ENCODE peak calls at places on chromosome 17, in five cellular contexts. One of them, this sample, is unnamed.

GRCh38 chr17:27544350-27545131 is 86.4 kb upstream of the LGALS9 start:
- DNase-seq in A549: no peak
- DNase-seq in K562: peak; percentile 87
- DNase-seq in HCT116: no peak
- DNase-seq in H1: no peak
- DNase-seq in this sample: peak; percentile 63

GRCh38 chr17:64599187-64599676 is 62.9 kb downstream of the SMURF2 start:
- DNase-seq in A549: no peak
- DNase-seq in K562: peak; percentile 88
- DNase-seq in HCT116: no peak
- DNase-seq in H1: no peak
- DNase-seq in this sample: no peak

GRCh38 chr17:18967806-18968744 is 16.1 kb downstream of the SLC5A10 start:
- DNase-seq in A549: no peak
- DNase-seq in K562: peak; percentile 59
- DNase-seq in HCT116: no peak
- DNase-seq in H1: no peak
- DNase-seq in this sample: no peak

GRCh38 chr17:5781236-5781927 is 197.1 kb upstream of the NLRP1 start:
- DNase-seq in A549: no peak
- DNase-seq in K562: no peak
- DNase-seq in HCT116: no peak
- DNase-seq in H1: no peak
- DNase-seq in this sample: no peak

GRCh38 chr17:82560802-82561428 is 41.4 kb downstream of the FOXK2 start:
- DNase-seq in A549: no peak
- DNase-seq in K562: no peak
- DNase-seq in HCT116: no peak
- DNase-seq in H1: no peak
- DNase-seq in this sample: no peak

GRCh38 chr17:66970140-66970539 is 5.6 kb downstream of the CACNG4 start:
- DNase-seq in A549: no peak
- DNase-seq in K562: no peak
- DNase-seq in HCT116: no peak
- DNase-seq in H1: no peak
- DNase-seq in this sample: no peak

GRCh38 chr17:8312726-8313600 is 2.9 kb downstream of the ARHGEF15 start:
- DNase-seq in A549: no peak
- DNase-seq in K562: no peak
- DNase-seq in HCT116: no peak
- DNase-seq in H1: no peak
- DNase-seq in this sample: no peak

GRCh38 chr17:29004081-29004692 is 1.6 kb downstream of the SEZ6 start:
- DNase-seq in A549: peak; percentile 30
- DNase-seq in K562: no peak
- DNase-seq in HCT116: no peak
- DNase-seq in H1: no peak
- DNase-seq in this sample: peak; percentile 33

GRCh38 chr17:57604771-57605733 is 140.0 kb downstream of the CCDC182 start:
- DNase-seq in A549: no peak
- DNase-seq in K562: no peak
- DNase-seq in HCT116: no peak
- DNase-seq in H1: no peak
- DNase-seq in this sample: peak; percentile 55

GRCh38 chr17:52158450-52159042 is at the start of gene CA10:
- DNase-seq in A549: no peak
- DNase-seq in K562: no peak
- DNase-seq in HCT116: no peak
- DNase-seq in H1: peak; percentile 51
- DNase-seq in this sample: no peak

GRCh38 chr17:19724501-19725420 is 8.4 kb upstream of the SLC47A2 start:
- DNase-seq in A549: no peak
- DNase-seq in K562: no peak
- DNase-seq in HCT116: no peak
- DNase-seq in H1: no peak
- DNase-seq in this sample: no peak

GRCh38 chr17:57943140-57943539 is 12.1 kb downstream of the CUEDC1 start:
- DNase-seq in A549: no peak
- DNase-seq in K562: no peak
- DNase-seq in HCT116: no peak
- DNase-seq in H1: no peak
- DNase-seq in this sample: peak; percentile 51

GRCh38 chr17:8117980-8118768 is at the start of gene ALOXE3:
- DNase-seq in A549: peak; percentile 82
- DNase-seq in K562: peak; percentile 41
- DNase-seq in HCT116: peak; percentile 84
- DNase-seq in H1: no peak
- DNase-seq in this sample: peak; percentile 64

GRCh38 chr17:39668141-39668924 is at the start of gene PNMT:
- DNase-seq in A549: peak; percentile 78
- DNase-seq in K562: peak; percentile 89
- DNase-seq in HCT116: no peak
- DNase-seq in H1: no peak
- DNase-seq in this sample: peak; percentile 39

GRCh38 chr17:27379863-27380533 is 76.2 kb upstream of the KSR1 start:
- DNase-seq in A549: no peak
- DNase-seq in K562: peak; percentile 79
- DNase-seq in HCT116: no peak
- DNase-seq in H1: no peak
- DNase-seq in this sample: peak; percentile 43

GRCh38 chr17:37567137-37567927 is 41.9 kb downstream of the SYNRG start:
- DNase-seq in A549: no peak
- DNase-seq in K562: no peak
- DNase-seq in HCT116: no peak
- DNase-seq in H1: no peak
- DNase-seq in this sample: no peak
- TF ChIP-seq RAD21 in A549: no peak
- TF ChIP-seq RAD21 in K562: no peak
- TF ChIP-seq RAD21 in HCT116: no peak
- TF ChIP-seq RAD21 in H1: no peak
- TF ChIP-seq RAD21 in this sample: no peak

GRCh38 chr17:50559674-50560184 is 786 bp upstream of the CACNA1G start:
- DNase-seq in A549: peak; percentile 90
- DNase-seq in K562: peak; percentile 78
- DNase-seq in HCT116: peak; percentile 64
- DNase-seq in H1: peak; percentile 78
- DNase-seq in this sample: peak; percentile 5

GRCh38 chr17:50562266-50563094 is 2.0 kb downstream of the CACNA1G start:
- DNase-seq in A549: no peak
- DNase-seq in K562: no peak
- DNase-seq in HCT116: no peak
- DNase-seq in H1: no peak
- DNase-seq in this sample: no peak

GRCh38 chr17:50560185-50560824 is at the start of gene CACNA1G:
- DNase-seq in A549: peak; percentile 93
- DNase-seq in K562: peak; percentile 91
- DNase-seq in HCT116: peak; percentile 80
- DNase-seq in H1: peak; percentile 90
- DNase-seq in this sample: peak; percentile 70

GRCh38 chr17:50561796-50562195 is 1.3 kb downstream of the CACNA1G start:
- DNase-seq in A549: no peak
- DNase-seq in K562: no peak
- DNase-seq in HCT116: no peak
- DNase-seq in H1: no peak
- DNase-seq in this sample: no peak

GRCh38 chr17:50560931-50561750 is 626 bp downstream of the CACNA1G start:
- DNase-seq in A549: no peak
- DNase-seq in K562: no peak
- DNase-seq in HCT116: no peak
- DNase-seq in H1: no peak
- DNase-seq in this sample: no peak
- TF ChIP-seq RAD21 in A549: no peak
- TF ChIP-seq RAD21 in K562: no peak
- TF ChIP-seq RAD21 in HCT116: no peak
- TF ChIP-seq RAD21 in H1: no peak
- TF ChIP-seq RAD21 in this sample: no peak

GRCh38 chr17:74779948-74780400 is 3.8 kb upstream of the NAT9 start:
- DNase-seq in A549: no peak
- DNase-seq in K562: no peak
- DNase-seq in HCT116: no peak
- DNase-seq in H1: no peak
- DNase-seq in this sample: no peak

GRCh38 chr17:74778960-74779359 is 2.8 kb upstream of the NAT9 start:
- DNase-seq in A549: no peak
- DNase-seq in K562: peak; percentile 29
- DNase-seq in HCT116: no peak
- DNase-seq in H1: no peak
- DNase-seq in this sample: peak; percentile 72

GRCh38 chr17:74782571-74782970 is 6.4 kb upstream of the NAT9 start:
- DNase-seq in A549: no peak
- DNase-seq in K562: no peak
- DNase-seq in HCT116: no peak
- DNase-seq in H1: no peak
- DNase-seq in this sample: no peak

GRCh38 chr17:74777884-74778490 is 1.8 kb upstream of the NAT9 start:
- DNase-seq in A549: no peak
- DNase-seq in K562: no peak
- DNase-seq in HCT116: no peak
- DNase-seq in H1: no peak
- DNase-seq in this sample: no peak

DNA sequence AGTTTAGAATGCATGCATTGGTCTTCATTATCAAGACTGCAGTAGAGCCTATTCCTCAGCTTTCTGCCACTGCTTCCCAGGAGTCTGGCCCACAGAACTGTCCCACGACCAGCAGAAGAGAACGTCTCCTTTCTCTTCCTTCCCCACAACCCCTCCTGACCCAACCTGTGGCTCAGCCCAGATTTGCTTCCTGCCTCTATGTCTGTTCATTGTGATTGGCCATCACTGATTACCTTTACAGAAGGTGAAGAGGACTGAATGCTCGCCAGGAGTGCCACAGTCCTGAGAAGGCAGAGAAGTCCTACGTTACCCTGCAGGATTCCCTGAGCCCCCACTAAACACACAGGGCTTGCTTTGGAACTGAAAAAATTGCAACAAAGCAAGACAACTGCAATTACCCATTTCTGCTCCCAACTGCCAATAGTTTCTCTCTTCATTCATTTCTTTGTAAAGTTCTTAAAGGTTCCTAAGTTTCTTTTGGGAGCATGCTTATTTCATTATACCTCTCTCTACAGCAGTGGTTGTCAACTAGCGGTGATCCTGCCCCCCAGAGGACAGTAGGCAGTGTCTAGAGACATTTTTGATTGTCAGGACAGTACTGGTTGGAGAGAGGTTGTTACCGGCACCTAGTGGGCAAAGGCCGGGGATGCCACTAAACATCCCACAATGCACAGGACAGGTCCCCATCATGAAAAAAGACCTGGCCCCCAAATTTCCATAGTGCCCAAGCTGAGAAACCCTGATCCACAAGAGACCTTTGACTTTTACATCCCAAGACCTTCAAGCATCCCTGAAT is 4.5 kb upstream of the NAT9 start:
- DNase-seq in A549: peak; percentile 76
- DNase-seq in K562: peak; percentile 65
- DNase-seq in HCT116: peak; percentile 61
- DNase-seq in H1: no peak
- DNase-seq in this sample: no peak
- TF ChIP-seq RAD21 in A549: peak; percentile 69
- TF ChIP-seq RAD21 in K562: peak; percentile 58
- TF ChIP-seq RAD21 in HCT116: peak; percentile 92
- TF ChIP-seq RAD21 in H1: peak; percentile 65
- TF ChIP-seq RAD21 in this sample: peak; percentile 11

GRCh38 chr17:41343031-41343430 is 7.6 kb downstream of the KRT33A start:
- DNase-seq in A549: no peak
- DNase-seq in K562: no peak
- DNase-seq in HCT116: no peak
- DNase-seq in H1: no peak
- DNase-seq in this sample: no peak
- TF ChIP-seq RAD21 in A549: no peak
- TF ChIP-seq RAD21 in K562: no peak
- TF ChIP-seq RAD21 in HCT116: no peak
- TF ChIP-seq RAD21 in H1: no peak
- TF ChIP-seq RAD21 in this sample: no peak

GRCh38 chr17:69539274-69539673 is 124.8 kb downstream of the MAP2K6 start:
- DNase-seq in A549: no peak
- DNase-seq in K562: no peak
- DNase-seq in HCT116: no peak
- DNase-seq in H1: no peak
- DNase-seq in this sample: no peak
- TF ChIP-seq RAD21 in A549: no peak
- TF ChIP-seq RAD21 in K562: no peak
- TF ChIP-seq RAD21 in HCT116: no peak
- TF ChIP-seq RAD21 in H1: no peak
- TF ChIP-seq RAD21 in this sample: no peak

DNA sequence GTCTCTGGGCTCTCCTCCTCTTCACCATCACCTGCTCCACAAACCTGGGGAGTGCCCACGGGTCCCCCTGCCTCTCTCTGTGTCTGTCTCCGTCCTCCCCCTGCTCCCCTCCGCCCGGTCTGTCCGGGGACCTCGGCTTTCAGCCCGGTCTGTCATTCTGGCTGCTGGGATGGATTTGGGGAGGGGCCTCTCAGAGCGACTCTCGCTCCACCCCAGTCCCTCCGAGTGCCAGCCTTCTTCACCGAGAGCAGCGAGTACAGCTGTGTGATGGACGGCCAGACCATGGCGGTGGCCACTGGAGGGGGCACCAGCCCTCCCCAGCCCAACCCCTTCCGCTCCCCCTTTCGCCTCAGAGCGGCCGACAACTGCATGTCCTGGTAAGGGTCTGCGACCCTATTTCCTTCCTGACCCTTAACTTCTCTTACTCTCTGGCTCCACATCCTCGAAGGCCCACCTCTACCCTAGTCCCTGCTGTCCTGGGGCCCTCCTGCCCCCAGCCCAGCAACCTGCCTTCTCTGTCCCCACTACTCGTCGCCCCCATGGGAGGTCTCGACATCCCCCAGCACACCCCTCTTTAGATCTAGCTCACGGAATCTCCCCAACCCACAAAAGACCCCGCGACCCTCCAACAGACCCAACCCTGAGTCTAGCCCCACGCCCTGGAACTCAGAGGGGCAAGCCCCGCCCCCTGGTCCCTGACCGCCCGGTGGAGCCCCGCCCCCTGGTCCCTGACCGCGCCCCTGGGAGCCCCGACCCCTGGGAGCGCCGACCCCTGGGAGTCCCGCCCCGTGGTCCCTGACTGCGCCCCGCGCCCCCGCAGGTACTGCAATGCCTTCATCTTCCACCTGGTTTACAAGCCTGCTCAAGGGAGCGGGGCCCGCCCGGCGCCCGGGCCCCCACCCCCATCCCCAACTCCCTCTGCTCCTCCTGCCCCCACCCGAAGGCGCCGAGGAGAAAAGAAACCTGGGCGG is 5.6 kb upstream of the CXCL16 start:
- DNase-seq in A549: no peak
- DNase-seq in K562: no peak
- DNase-seq in HCT116: no peak
- DNase-seq in H1: peak; percentile 41
- DNase-seq in this sample: no peak
- TF ChIP-seq RAD21 in A549: no peak
- TF ChIP-seq RAD21 in K562: no peak
- TF ChIP-seq RAD21 in HCT116: no peak
- TF ChIP-seq RAD21 in H1: peak; percentile 40
- TF ChIP-seq RAD21 in this sample: no peak

DNA sequence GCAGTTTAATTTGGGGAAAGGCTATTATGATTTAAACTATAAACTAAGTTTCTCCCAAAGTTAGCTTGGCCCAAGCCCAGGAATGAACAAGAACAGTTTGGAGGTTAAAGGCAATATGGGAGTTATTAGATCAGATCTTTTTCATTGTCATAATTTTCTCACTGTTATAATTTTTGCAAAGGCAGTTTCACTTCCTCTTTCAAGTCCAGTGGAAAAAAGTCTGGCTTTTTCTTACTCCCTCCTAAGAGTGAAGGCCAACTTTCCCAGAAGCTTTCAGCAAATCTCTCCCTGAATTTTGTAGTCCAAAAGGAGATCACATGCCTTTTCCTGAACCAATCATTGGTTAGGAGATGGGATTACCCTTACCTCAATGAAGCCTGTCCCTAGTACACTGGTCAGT is 9.1 kb upstream of the BLMH start:
- DNase-seq in A549: no peak
- DNase-seq in K562: no peak
- DNase-seq in HCT116: no peak
- DNase-seq in H1: no peak
- DNase-seq in this sample: no peak
- TF ChIP-seq RAD21 in A549: no peak
- TF ChIP-seq RAD21 in K562: no peak
- TF ChIP-seq RAD21 in HCT116: no peak
- TF ChIP-seq RAD21 in H1: no peak
- TF ChIP-seq RAD21 in this sample: no peak

This sample was measured in IMR-90.